ENCODE peak calls at places on chromosome 5, in eight cellular contexts. One of them, this sample, is unnamed.

GRCh38 chr5:71693828-71694427 is 25.1 kb upstream of the CARTPT start:
- DNase-seq in MM.1S: no peak
- DNase-seq in osteocyte: no peak
- DNase-seq in stimulated activated CD4-positive, alpha-beta T cell treated with anti-CD3 and anti-CD28 coated beads, Interleukin-4, amount 100 ng/mL, for 1 hour: no peak
- DNase-seq in CD8-positive, alpha-beta memory T cell: no peak
- DNase-seq in endodermal cell: peak
- DNase-seq in NCI-H345: no peak
- DNase-seq in NCI-H510A treated with DMSO at 0.1 percent for 48 hours: no peak
- DNase-seq in this sample: no peak

GRCh38 chr5:10595678-10596309 is 31.9 kb downstream of the ANKRD33B start:
- DNase-seq in MM.1S: no peak
- DNase-seq in osteocyte: peak
- DNase-seq in stimulated activated CD4-positive, alpha-beta T cell treated with anti-CD3 and anti-CD28 coated beads, Interleukin-4, amount 100 ng/mL, for 1 hour: peak
- DNase-seq in CD8-positive, alpha-beta memory T cell: no peak
- DNase-seq in endodermal cell: no peak
- DNase-seq in NCI-H345: no peak
- DNase-seq in NCI-H510A treated with DMSO at 0.1 percent for 48 hours: no peak
- DNase-seq in this sample: peak

GRCh38 chr5:153559926-153560325 is 69.5 kb downstream of the GRIA1 start:
- DNase-seq in MM.1S: no peak
- DNase-seq in osteocyte: no peak
- DNase-seq in stimulated activated CD4-positive, alpha-beta T cell treated with anti-CD3 and anti-CD28 coated beads, Interleukin-4, amount 100 ng/mL, for 1 hour: no peak
- DNase-seq in CD8-positive, alpha-beta memory T cell: no peak
- DNase-seq in endodermal cell: no peak
- DNase-seq in NCI-H345: no peak
- DNase-seq in NCI-H510A treated with DMSO at 0.1 percent for 48 hours: no peak
- DNase-seq in this sample: no peak

GRCh38 chr5:124867064-124867707 is 120.7 kb upstream of the ZNF608 start:
- DNase-seq in MM.1S: no peak
- DNase-seq in osteocyte: no peak
- DNase-seq in stimulated activated CD4-positive, alpha-beta T cell treated with anti-CD3 and anti-CD28 coated beads, Interleukin-4, amount 100 ng/mL, for 1 hour: no peak
- DNase-seq in CD8-positive, alpha-beta memory T cell: no peak
- DNase-seq in endodermal cell: no peak
- DNase-seq in NCI-H345: no peak
- DNase-seq in NCI-H510A treated with DMSO at 0.1 percent for 48 hours: no peak
- DNase-seq in this sample: peak

GRCh38 chr5:139709587-139710369 is 61.6 kb downstream of the CXXC5 start:
- DNase-seq in MM.1S: no peak
- DNase-seq in osteocyte: peak
- DNase-seq in stimulated activated CD4-positive, alpha-beta T cell treated with anti-CD3 and anti-CD28 coated beads, Interleukin-4, amount 100 ng/mL, for 1 hour: peak
- DNase-seq in CD8-positive, alpha-beta memory T cell: peak
- DNase-seq in endodermal cell: peak
- DNase-seq in NCI-H345: peak
- DNase-seq in NCI-H510A treated with DMSO at 0.1 percent for 48 hours: no peak
- DNase-seq in this sample: no peak

GRCh38 chr5:145981612-145982571 is 45.5 kb downstream of the SH3RF2 start:
- DNase-seq in MM.1S: no peak
- DNase-seq in osteocyte: no peak
- DNase-seq in stimulated activated CD4-positive, alpha-beta T cell treated with anti-CD3 and anti-CD28 coated beads, Interleukin-4, amount 100 ng/mL, for 1 hour: no peak
- DNase-seq in CD8-positive, alpha-beta memory T cell: no peak
- DNase-seq in endodermal cell: no peak
- DNase-seq in NCI-H345: no peak
- DNase-seq in NCI-H510A treated with DMSO at 0.1 percent for 48 hours: peak
- DNase-seq in this sample: no peak

GRCh38 chr5:147391781-147392180 is 118.1 kb downstream of the DPYSL3 start:
- DNase-seq in MM.1S: peak
- DNase-seq in osteocyte: no peak
- DNase-seq in stimulated activated CD4-positive, alpha-beta T cell treated with anti-CD3 and anti-CD28 coated beads, Interleukin-4, amount 100 ng/mL, for 1 hour: no peak
- DNase-seq in CD8-positive, alpha-beta memory T cell: no peak
- DNase-seq in endodermal cell: peak
- DNase-seq in NCI-H345: peak
- DNase-seq in NCI-H510A treated with DMSO at 0.1 percent for 48 hours: peak
- DNase-seq in this sample: peak

GRCh38 chr5:52468980-52469379 is 318.7 kb upstream of the ITGA1 start:
- DNase-seq in MM.1S: no peak
- DNase-seq in osteocyte: no peak
- DNase-seq in stimulated activated CD4-positive, alpha-beta T cell treated with anti-CD3 and anti-CD28 coated beads, Interleukin-4, amount 100 ng/mL, for 1 hour: no peak
- DNase-seq in CD8-positive, alpha-beta memory T cell: no peak
- DNase-seq in endodermal cell: no peak
- DNase-seq in NCI-H345: no peak
- DNase-seq in NCI-H510A treated with DMSO at 0.1 percent for 48 hours: no peak
- DNase-seq in this sample: no peak

GRCh38 chr5:126069329-126069728 is 353.9 kb upstream of the GRAMD2B start:
- DNase-seq in MM.1S: no peak
- DNase-seq in osteocyte: no peak
- DNase-seq in stimulated activated CD4-positive, alpha-beta T cell treated with anti-CD3 and anti-CD28 coated beads, Interleukin-4, amount 100 ng/mL, for 1 hour: no peak
- DNase-seq in CD8-positive, alpha-beta memory T cell: no peak
- DNase-seq in endodermal cell: no peak
- DNase-seq in NCI-H345: no peak
- DNase-seq in NCI-H510A treated with DMSO at 0.1 percent for 48 hours: no peak
- DNase-seq in this sample: no peak

GRCh38 chr5:163596536-163596935 is 91.1 kb downstream of the MAT2B start:
- DNase-seq in MM.1S: no peak
- DNase-seq in osteocyte: no peak
- DNase-seq in stimulated activated CD4-positive, alpha-beta T cell treated with anti-CD3 and anti-CD28 coated beads, Interleukin-4, amount 100 ng/mL, for 1 hour: no peak
- DNase-seq in CD8-positive, alpha-beta memory T cell: no peak
- DNase-seq in endodermal cell: no peak
- DNase-seq in NCI-H345: no peak
- DNase-seq in NCI-H510A treated with DMSO at 0.1 percent for 48 hours: no peak
- DNase-seq in this sample: no peak

GRCh38 chr5:96913233-96913632 is 22.6 kb upstream of the LNPEP start:
- DNase-seq in MM.1S: no peak
- DNase-seq in osteocyte: no peak
- DNase-seq in stimulated activated CD4-positive, alpha-beta T cell treated with anti-CD3 and anti-CD28 coated beads, Interleukin-4, amount 100 ng/mL, for 1 hour: no peak
- DNase-seq in CD8-positive, alpha-beta memory T cell: no peak
- DNase-seq in endodermal cell: no peak
- DNase-seq in NCI-H345: no peak
- DNase-seq in NCI-H510A treated with DMSO at 0.1 percent for 48 hours: no peak
- DNase-seq in this sample: no peak

GRCh38 chr5:38104497-38105230 is 153.7 kb upstream of the EGFLAM start:
- DNase-seq in MM.1S: no peak
- DNase-seq in osteocyte: no peak
- DNase-seq in stimulated activated CD4-positive, alpha-beta T cell treated with anti-CD3 and anti-CD28 coated beads, Interleukin-4, amount 100 ng/mL, for 1 hour: no peak
- DNase-seq in CD8-positive, alpha-beta memory T cell: no peak
- DNase-seq in endodermal cell: peak
- DNase-seq in NCI-H345: no peak
- DNase-seq in NCI-H510A treated with DMSO at 0.1 percent for 48 hours: no peak
- DNase-seq in this sample: no peak

GRCh38 chr5:31237159-31237558 is 43.7 kb downstream of the CDH6 start:
- DNase-seq in MM.1S: no peak
- DNase-seq in osteocyte: no peak
- DNase-seq in stimulated activated CD4-positive, alpha-beta T cell treated with anti-CD3 and anti-CD28 coated beads, Interleukin-4, amount 100 ng/mL, for 1 hour: no peak
- DNase-seq in CD8-positive, alpha-beta memory T cell: no peak
- DNase-seq in endodermal cell: peak
- DNase-seq in NCI-H345: no peak
- DNase-seq in NCI-H510A treated with DMSO at 0.1 percent for 48 hours: no peak
- DNase-seq in this sample: peak

GRCh38 chr5:8912106-8912505 is 633.8 kb downstream of the SEMA5A start:
- DNase-seq in MM.1S: no peak
- DNase-seq in osteocyte: no peak
- DNase-seq in stimulated activated CD4-positive, alpha-beta T cell treated with anti-CD3 and anti-CD28 coated beads, Interleukin-4, amount 100 ng/mL, for 1 hour: no peak
- DNase-seq in CD8-positive, alpha-beta memory T cell: no peak
- DNase-seq in endodermal cell: no peak
- DNase-seq in NCI-H345: no peak
- DNase-seq in NCI-H510A treated with DMSO at 0.1 percent for 48 hours: no peak
- DNase-seq in this sample: peak

This sample was measured in GM23248.